ENCODE peak calls at places on chromosomes 5 and 9, in seven cellular contexts. Q, A, T, D, G, M and X are unnamed samples.

GRCh38 chr5:73305386-73305785 is 132.4 kb downstream of the TMEM174 start:
- DNase-seq in Q (no peak), A (no peak), T (no peak), D (no peak), G (no peak), M (peak), X (no peak)

GRCh38 chr9:100879884-100880283 is 148.6 kb upstream of the PLPPR1 start:
- DNase-seq in Q (no peak), A (no peak), T (no peak), D (no peak), G (no peak), M (no peak), X (no peak)

GRCh38 chr5:167152561-167152960 is 1138.9 kb upstream of the WWC1 start:
- DNase-seq in Q (no peak), A (no peak), T (peak), D (no peak), G (no peak), M (no peak), X (no peak)

GRCh38 chr9:93315118-93315517 is 131.2 kb downstream of the WNK2 start:
- DNase-seq in Q (no peak), A (no peak), T (no peak), D (no peak), G (no peak), M (no peak), X (no peak)

GRCh38 chr9:137707361-137707760 is 88.6 kb downstream of the EHMT1 start:
- DNase-seq in Q (no peak), A (no peak), T (no peak), D (no peak), G (no peak), M (no peak), X (no peak)

GRCh38 chr9:13186091-13186490 is 93.4 kb downstream of the MPDZ start:
- DNase-seq in Q (no peak), A (no peak), T (no peak), D (no peak), G (no peak), M (peak), X (no peak)

GRCh38 chr9:97651646-97652045 is 18.0 kb downstream of the NCBP1 start:
- DNase-seq in Q (no peak), A (no peak), T (no peak), D (no peak), G (no peak), M (no peak), X (no peak)

GRCh38 chr5:80181618-80182211 is 74.1 kb downstream of the SERINC5 start:
- DNase-seq in Q (peak), A (peak), T (peak), D (peak), G (no peak), M (peak), X (no peak)

GRCh38 chr5:87268970-87269377 is 1.3 kb downstream of the RASA1 start:
- DNase-seq in Q (no peak), A (no peak), T (no peak), D (no peak), G (no peak), M (no peak), X (no peak)

GRCh38 chr9:504921-505821 is 290.5 kb downstream of the DOCK8 start:
- DNase-seq in Q (peak), A (no peak), T (peak), D (no peak), G (no peak), M (peak), X (no peak)

GRCh38 chr9:127106493-127106855 is 16.0 kb downstream of the ANGPTL2 start:
- DNase-seq in Q (no peak), A (no peak), T (no peak), D (no peak), G (no peak), M (no peak), X (no peak)

GRCh38 chr5:40480392-40480791 is 199.3 kb upstream of the PTGER4 start:
- DNase-seq in Q (no peak), A (no peak), T (no peak), D (peak), G (no peak), M (no peak), X (no peak)

GRCh38 chr5:74251106-74252032 is 389.2 kb downstream of the ENC1 start:
- DNase-seq in Q (no peak), A (no peak), T (peak), D (no peak), G (no peak), M (peak), X (no peak)

GRCh38 chr5:157232706-157233105 is 33.2 kb upstream of the CYFIP2 start:
- DNase-seq in Q (no peak), A (no peak), T (no peak), D (no peak), G (no peak), M (no peak), X (no peak)

GRCh38 chr5:83368317-83368716 is 103.2 kb upstream of the VCAN start:
- DNase-seq in Q (no peak), A (no peak), T (peak), D (no peak), G (no peak), M (peak), X (no peak)

GRCh38 chr5:100827481-100827889 is 75.6 kb downstream of the ST8SIA4 start:
- DNase-seq in Q (no peak), A (no peak), T (peak), D (no peak), G (peak), M (peak), X (no peak)

GRCh38 chr5:110463116-110463515 is 263.4 kb downstream of the TMEM232 start:
- DNase-seq in Q (no peak), A (no peak), T (no peak), D (no peak), G (no peak), M (peak), X (no peak)

GRCh38 chr9:124282442-124283231 is 24.9 kb downstream of the NEK6 start:
- DNase-seq in Q (no peak), A (no peak), T (no peak), D (no peak), G (no peak), M (peak), X (no peak)

GRCh38 chr9:38713426-38713825 is 6.5 kb downstream of the FAM240B start:
- DNase-seq in Q (no peak), A (no peak), T (peak), D (no peak), G (no peak), M (peak), X (no peak)

GRCh38 chr5:126561908-126562307 is 33.1 kb downstream of the ALDH7A1 start:
- DNase-seq in Q (no peak), A (no peak), T (no peak), D (no peak), G (no peak), M (peak), X (no peak)

GRCh38 chr5:129400395-129400983 is 59.6 kb upstream of the ADAMTS19 start:
- DNase-seq in Q (no peak), A (no peak), T (no peak), D (no peak), G (no peak), M (peak), X (no peak)

DNA sequence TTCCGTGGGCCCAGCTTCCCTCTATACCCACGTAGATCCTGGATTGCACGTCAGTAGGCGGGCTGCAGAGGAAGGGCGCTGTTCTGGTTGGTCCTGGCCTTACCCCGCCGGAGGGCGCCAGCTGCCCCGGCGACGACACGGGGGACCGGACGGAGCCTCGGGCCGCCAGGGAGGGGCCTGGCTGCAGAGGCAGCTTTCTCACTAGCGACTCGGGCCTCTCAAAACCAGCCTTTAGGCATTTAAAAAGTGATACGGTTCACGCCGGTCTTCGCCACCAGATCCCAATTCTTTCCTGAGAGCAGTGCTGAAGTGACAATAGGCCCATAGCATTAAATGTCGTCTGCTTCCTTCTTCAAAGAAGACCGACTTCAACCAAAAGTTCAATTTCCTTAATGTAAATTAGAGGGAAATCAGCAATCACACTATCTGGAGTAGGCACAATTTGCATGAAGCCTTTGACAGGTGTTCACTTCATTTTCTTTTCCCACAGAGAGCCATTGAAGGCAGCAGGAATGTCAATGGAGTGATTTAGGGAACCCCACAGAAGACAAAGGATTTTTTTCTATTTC is 17.6 kb upstream of the UBE2D2 start:
- DNase-seq in Q (peak), A (no peak), T (no peak), D (peak), G (no peak), M (peak), X (no peak)
- TF ChIP-seq CTCF in Q (no peak), A (no peak), T (no peak), D (peak), G (no peak), M (peak), X (no peak)

GRCh38 chr5:61860978-61861377 is 445.0 kb upstream of the KIF2A start:
- DNase-seq in Q (no peak), A (no peak), T (no peak), D (no peak), G (no peak), M (no peak), X (no peak)
- TF ChIP-seq CTCF in Q (no peak), A (no peak), T (no peak), D (no peak), G (no peak), M (no peak), X (no peak)

GRCh38 chr9:7533376-7534090 is 266.0 kb downstream of the DMAC1 start:
- DNase-seq in Q (no peak), A (no peak), T (no peak), D (peak), G (no peak), M (no peak), X (no peak)

GRCh38 chr9:7534211-7534935 is 265.2 kb downstream of the DMAC1 start:
- DNase-seq in Q (no peak), A (no peak), T (no peak), D (peak), G (no peak), M (no peak), X (no peak)

GRCh38 chr9:7536310-7536939 is 263.2 kb downstream of the DMAC1 start:
- DNase-seq in Q (no peak), A (peak), T (peak), D (peak), G (peak), M (peak), X (no peak)
- TF ChIP-seq CTCF in Q (peak), A (peak), T (peak), D (peak), G (peak), M (peak), X (peak)

GRCh38 chr5:98308960-98309359 is 464.5 kb upstream of the RGMB start:
- DNase-seq in Q (no peak), A (no peak), T (peak), D (no peak), G (no peak), M (peak), X (no peak)

GRCh38 chr5:98314262-98314661 is 459.2 kb upstream of the RGMB start:
- DNase-seq in Q (no peak), A (no peak), T (peak), D (no peak), G (peak), M (peak), X (no peak)

GRCh38 chr5:98308231-98308630 is 465.2 kb upstream of the RGMB start:
- DNase-seq in Q (no peak), A (no peak), T (no peak), D (no peak), G (no peak), M (no peak), X (no peak)

GRCh38 chr5:98307811-98308210 is 465.7 kb upstream of the RGMB start:
- DNase-seq in Q (no peak), A (no peak), T (peak), D (no peak), G (no peak), M (peak), X (no peak)

GRCh38 chr5:98309785-98310566 is 463.5 kb upstream of the RGMB start:
- DNase-seq in Q (no peak), A (no peak), T (peak), D (peak), G (peak), M (peak), X (peak)
- TF ChIP-seq CTCF in Q (no peak), A (no peak), T (no peak), D (no peak), G (no peak), M (peak), X (peak)